ENCODE peak calls at places on chromosomes 12 and 14, in ten cellular contexts. One of them, this sample, is unnamed.

GRCh38 chr14:34227834-34228662 is 234.0 kb downstream of the SPTSSA start:
- DNase-seq in Panc1: peak; percentile 28
- DNase-seq in naive thymus-derived CD4-positive, alpha-beta T cell: peak; percentile 12
- DNase-seq in mucosa of descending colon: peak; percentile 57
- DNase-seq in mesenchymal stem cell: peak; percentile 63
- DNase-seq in skeletal muscle cell: no peak
- DNase-seq in fibroblast of mammary gland: peak; percentile 69
- DNase-seq in fibroblast of the aortic adventitia: peak; percentile 57
- DNase-seq in Karpas-422: peak; percentile 87
- DNase-seq in H7: peak; percentile 80
- DNase-seq in this sample: peak; percentile 12

GRCh38 chr14:58298477-58298879 is at the start of gene ARID4A:
- DNase-seq in Panc1: no peak
- DNase-seq in naive thymus-derived CD4-positive, alpha-beta T cell: no peak
- DNase-seq in mucosa of descending colon: peak; percentile 91
- DNase-seq in mesenchymal stem cell: no peak
- DNase-seq in skeletal muscle cell: no peak
- DNase-seq in fibroblast of mammary gland: no peak
- DNase-seq in fibroblast of the aortic adventitia: no peak
- DNase-seq in Karpas-422: no peak
- DNase-seq in H7: no peak
- DNase-seq in this sample: no peak

GRCh38 chr12:81330480-81330879 is 252.6 kb downstream of the ACSS3 start:
- DNase-seq in Panc1: no peak
- DNase-seq in naive thymus-derived CD4-positive, alpha-beta T cell: no peak
- DNase-seq in mucosa of descending colon: no peak
- DNase-seq in mesenchymal stem cell: no peak
- DNase-seq in skeletal muscle cell: no peak
- DNase-seq in fibroblast of mammary gland: peak; percentile 6
- DNase-seq in fibroblast of the aortic adventitia: no peak
- DNase-seq in Karpas-422: peak; percentile 58
- DNase-seq in H7: no peak
- DNase-seq in this sample: no peak

GRCh38 chr12:68981536-68981935 is 48.6 kb upstream of the CPM start:
- DNase-seq in Panc1: no peak
- DNase-seq in naive thymus-derived CD4-positive, alpha-beta T cell: no peak
- DNase-seq in mucosa of descending colon: no peak
- DNase-seq in mesenchymal stem cell: no peak
- DNase-seq in skeletal muscle cell: peak; percentile 47
- DNase-seq in fibroblast of mammary gland: peak; percentile 83
- DNase-seq in fibroblast of the aortic adventitia: peak; percentile 60
- DNase-seq in Karpas-422: no peak
- DNase-seq in H7: no peak
- DNase-seq in this sample: no peak

GRCh38 chr12:89817501-89818226 is 109.0 kb upstream of the ATP2B1 start:
- DNase-seq in Panc1: no peak
- DNase-seq in naive thymus-derived CD4-positive, alpha-beta T cell: no peak
- DNase-seq in mucosa of descending colon: no peak
- DNase-seq in mesenchymal stem cell: peak; percentile 39
- DNase-seq in skeletal muscle cell: no peak
- DNase-seq in fibroblast of mammary gland: no peak
- DNase-seq in fibroblast of the aortic adventitia: no peak
- DNase-seq in Karpas-422: no peak
- DNase-seq in H7: peak; percentile 7
- DNase-seq in this sample: no peak

GRCh38 chr14:67749341-67750110 is 47.8 kb downstream of the RDH12 start:
- DNase-seq in Panc1: no peak
- DNase-seq in naive thymus-derived CD4-positive, alpha-beta T cell: no peak
- DNase-seq in mucosa of descending colon: no peak
- DNase-seq in mesenchymal stem cell: no peak
- DNase-seq in skeletal muscle cell: no peak
- DNase-seq in fibroblast of mammary gland: no peak
- DNase-seq in fibroblast of the aortic adventitia: peak; percentile 49
- DNase-seq in Karpas-422: no peak
- DNase-seq in H7: no peak
- DNase-seq in this sample: no peak

GRCh38 chr12:118346895-118347294 is 25.8 kb downstream of the TAOK3 start:
- DNase-seq in Panc1: no peak
- DNase-seq in naive thymus-derived CD4-positive, alpha-beta T cell: no peak
- DNase-seq in mucosa of descending colon: no peak
- DNase-seq in mesenchymal stem cell: no peak
- DNase-seq in skeletal muscle cell: no peak
- DNase-seq in fibroblast of mammary gland: no peak
- DNase-seq in fibroblast of the aortic adventitia: no peak
- DNase-seq in Karpas-422: peak; percentile 65
- DNase-seq in H7: no peak
- DNase-seq in this sample: no peak

GRCh38 chr12:106415134-106415533 is 57.6 kb downstream of the POLR3B start:
- DNase-seq in Panc1: no peak
- DNase-seq in naive thymus-derived CD4-positive, alpha-beta T cell: no peak
- DNase-seq in mucosa of descending colon: no peak
- DNase-seq in mesenchymal stem cell: peak; percentile 71
- DNase-seq in skeletal muscle cell: peak; percentile 27
- DNase-seq in fibroblast of mammary gland: peak; percentile 46
- DNase-seq in fibroblast of the aortic adventitia: peak; percentile 39
- DNase-seq in Karpas-422: no peak
- DNase-seq in H7: no peak
- DNase-seq in this sample: no peak

GRCh38 chr12:79547735-79548347 is 142.9 kb downstream of the PAWR start:
- DNase-seq in Panc1: peak; percentile 80
- DNase-seq in naive thymus-derived CD4-positive, alpha-beta T cell: peak; percentile 7
- DNase-seq in mucosa of descending colon: no peak
- DNase-seq in mesenchymal stem cell: peak; percentile 92
- DNase-seq in skeletal muscle cell: no peak
- DNase-seq in fibroblast of mammary gland: peak; percentile 74
- DNase-seq in fibroblast of the aortic adventitia: peak; percentile 81
- DNase-seq in Karpas-422: peak; percentile 71
- DNase-seq in H7: no peak
- DNase-seq in this sample: peak; percentile 15

GRCh38 chr12:78229491-78230209 is 399.0 kb downstream of the NAV3 start:
- DNase-seq in Panc1: peak; percentile 30
- DNase-seq in naive thymus-derived CD4-positive, alpha-beta T cell: no peak
- DNase-seq in mucosa of descending colon: no peak
- DNase-seq in mesenchymal stem cell: peak; percentile 55
- DNase-seq in skeletal muscle cell: peak; percentile 12
- DNase-seq in fibroblast of mammary gland: peak; percentile 69
- DNase-seq in fibroblast of the aortic adventitia: peak; percentile 53
- DNase-seq in Karpas-422: peak; percentile 85
- DNase-seq in H7: peak; percentile 2
- DNase-seq in this sample: peak; percentile 68

GRCh38 chr12:33006106-33006505 is 109.5 kb upstream of the PKP2 start:
- DNase-seq in Panc1: no peak
- DNase-seq in naive thymus-derived CD4-positive, alpha-beta T cell: no peak
- DNase-seq in mucosa of descending colon: no peak
- DNase-seq in mesenchymal stem cell: no peak
- DNase-seq in skeletal muscle cell: no peak
- DNase-seq in fibroblast of mammary gland: no peak
- DNase-seq in fibroblast of the aortic adventitia: no peak
- DNase-seq in Karpas-422: no peak
- DNase-seq in H7: no peak
- DNase-seq in this sample: no peak

GRCh38 chr14:41830679-41831078 is 224.0 kb downstream of the LRFN5 start:
- DNase-seq in Panc1: no peak
- DNase-seq in naive thymus-derived CD4-positive, alpha-beta T cell: no peak
- DNase-seq in mucosa of descending colon: no peak
- DNase-seq in mesenchymal stem cell: peak; percentile 83
- DNase-seq in skeletal muscle cell: peak; percentile 62
- DNase-seq in fibroblast of mammary gland: peak; percentile 63
- DNase-seq in fibroblast of the aortic adventitia: peak; percentile 87
- DNase-seq in Karpas-422: peak; percentile 48
- DNase-seq in H7: no peak
- DNase-seq in this sample: no peak

GRCh38 chr14:71695603-71696350 is 236.5 kb upstream of the RGS6 start:
- DNase-seq in Panc1: no peak
- DNase-seq in naive thymus-derived CD4-positive, alpha-beta T cell: no peak
- DNase-seq in mucosa of descending colon: no peak
- DNase-seq in mesenchymal stem cell: no peak
- DNase-seq in skeletal muscle cell: no peak
- DNase-seq in fibroblast of mammary gland: no peak
- DNase-seq in fibroblast of the aortic adventitia: no peak
- DNase-seq in Karpas-422: no peak
- DNase-seq in H7: no peak
- DNase-seq in this sample: no peak

GRCh38 chr12:124456133-124456651 is 111.2 kb downstream of the NCOR2 start:
- DNase-seq in Panc1: no peak
- DNase-seq in naive thymus-derived CD4-positive, alpha-beta T cell: no peak
- DNase-seq in mucosa of descending colon: peak; percentile 50
- DNase-seq in mesenchymal stem cell: no peak
- DNase-seq in skeletal muscle cell: no peak
- DNase-seq in fibroblast of mammary gland: no peak
- DNase-seq in fibroblast of the aortic adventitia: no peak
- DNase-seq in Karpas-422: no peak
- DNase-seq in H7: no peak
- DNase-seq in this sample: no peak

GRCh38 chr12:124453419-124454351 is 113.7 kb downstream of the NCOR2 start:
- DNase-seq in Panc1: peak; percentile 46
- DNase-seq in naive thymus-derived CD4-positive, alpha-beta T cell: peak; percentile 61
- DNase-seq in mucosa of descending colon: peak; percentile 89
- DNase-seq in mesenchymal stem cell: peak; percentile 91
- DNase-seq in skeletal muscle cell: no peak
- DNase-seq in fibroblast of mammary gland: peak; percentile 52
- DNase-seq in fibroblast of the aortic adventitia: peak; percentile 51
- DNase-seq in Karpas-422: peak; percentile 69
- DNase-seq in H7: peak; percentile 75
- DNase-seq in this sample: peak; percentile 56

GRCh38 chr12:124455336-124455735 is 112.1 kb downstream of the NCOR2 start:
- DNase-seq in Panc1: no peak
- DNase-seq in naive thymus-derived CD4-positive, alpha-beta T cell: no peak
- DNase-seq in mucosa of descending colon: peak; percentile 49
- DNase-seq in mesenchymal stem cell: no peak
- DNase-seq in skeletal muscle cell: no peak
- DNase-seq in fibroblast of mammary gland: no peak
- DNase-seq in fibroblast of the aortic adventitia: no peak
- DNase-seq in Karpas-422: no peak
- DNase-seq in H7: no peak
- DNase-seq in this sample: no peak

GRCh38 chr12:124454352-124454725 is 113.1 kb downstream of the NCOR2 start:
- DNase-seq in Panc1: no peak
- DNase-seq in naive thymus-derived CD4-positive, alpha-beta T cell: no peak
- DNase-seq in mucosa of descending colon: peak; percentile 49
- DNase-seq in mesenchymal stem cell: no peak
- DNase-seq in skeletal muscle cell: no peak
- DNase-seq in fibroblast of mammary gland: no peak
- DNase-seq in fibroblast of the aortic adventitia: no peak
- DNase-seq in Karpas-422: no peak
- DNase-seq in H7: no peak
- DNase-seq in this sample: no peak

GRCh38 chr12:124454735-124455134 is 112.7 kb downstream of the NCOR2 start:
- DNase-seq in Panc1: no peak
- DNase-seq in naive thymus-derived CD4-positive, alpha-beta T cell: no peak
- DNase-seq in mucosa of descending colon: no peak
- DNase-seq in mesenchymal stem cell: peak; percentile 85
- DNase-seq in skeletal muscle cell: no peak
- DNase-seq in fibroblast of mammary gland: peak; percentile 75
- DNase-seq in fibroblast of the aortic adventitia: peak; percentile 25
- DNase-seq in Karpas-422: no peak
- DNase-seq in H7: no peak
- DNase-seq in this sample: no peak
- H3K4me3 ChIP-seq in Panc1: no peak overlapping the region
- H3K4me3 ChIP-seq in naive thymus-derived CD4-positive, alpha-beta T cell: no peak overlapping the region
- H3K4me3 ChIP-seq in mucosa of descending colon: no peak overlapping the region
- H3K4me3 ChIP-seq in mesenchymal stem cell: no peak overlapping the region
- H3K4me3 ChIP-seq in skeletal muscle cell: no peak overlapping the region
- H3K4me3 ChIP-seq in fibroblast of mammary gland: no peak overlapping the region
- H3K4me3 ChIP-seq in fibroblast of the aortic adventitia: no peak overlapping the region
- H3K4me3 ChIP-seq in Karpas-422: no peak overlapping the region
- H3K4me3 ChIP-seq in H7: no peak overlapping the region
- H3K4me3 ChIP-seq in this sample: no peak overlapping the region

GRCh38 chr12:53078425-53079225 is 565 bp downstream of the SPRYD3 start:
- DNase-seq in Panc1: no peak
- DNase-seq in naive thymus-derived CD4-positive, alpha-beta T cell: peak; percentile 62
- DNase-seq in mucosa of descending colon: no peak
- DNase-seq in mesenchymal stem cell: peak; percentile 50
- DNase-seq in skeletal muscle cell: no peak
- DNase-seq in fibroblast of mammary gland: peak; percentile 50
- DNase-seq in fibroblast of the aortic adventitia: peak; percentile 46
- DNase-seq in Karpas-422: peak; percentile 91
- DNase-seq in H7: no peak
- DNase-seq in this sample: peak; percentile 34
- H3K4me3 ChIP-seq in Panc1: peak overlapping the region; percentile 67
- H3K4me3 ChIP-seq in naive thymus-derived CD4-positive, alpha-beta T cell: peak overlapping the region; percentile 95
- H3K4me3 ChIP-seq in mucosa of descending colon: peak overlapping the region; percentile 20
- H3K4me3 ChIP-seq in mesenchymal stem cell: peak overlapping the region; percentile 68
- H3K4me3 ChIP-seq in skeletal muscle cell: peak overlapping the region; percentile 66
- H3K4me3 ChIP-seq in fibroblast of mammary gland: peak overlapping the region; percentile 65
- H3K4me3 ChIP-seq in fibroblast of the aortic adventitia: peak overlapping the region; percentile 78
- H3K4me3 ChIP-seq in Karpas-422: peak overlapping the region; percentile 82
- H3K4me3 ChIP-seq in H7: peak overlapping the region; percentile 73
- H3K4me3 ChIP-seq in this sample: peak overlapping the region; percentile 77

DNA sequence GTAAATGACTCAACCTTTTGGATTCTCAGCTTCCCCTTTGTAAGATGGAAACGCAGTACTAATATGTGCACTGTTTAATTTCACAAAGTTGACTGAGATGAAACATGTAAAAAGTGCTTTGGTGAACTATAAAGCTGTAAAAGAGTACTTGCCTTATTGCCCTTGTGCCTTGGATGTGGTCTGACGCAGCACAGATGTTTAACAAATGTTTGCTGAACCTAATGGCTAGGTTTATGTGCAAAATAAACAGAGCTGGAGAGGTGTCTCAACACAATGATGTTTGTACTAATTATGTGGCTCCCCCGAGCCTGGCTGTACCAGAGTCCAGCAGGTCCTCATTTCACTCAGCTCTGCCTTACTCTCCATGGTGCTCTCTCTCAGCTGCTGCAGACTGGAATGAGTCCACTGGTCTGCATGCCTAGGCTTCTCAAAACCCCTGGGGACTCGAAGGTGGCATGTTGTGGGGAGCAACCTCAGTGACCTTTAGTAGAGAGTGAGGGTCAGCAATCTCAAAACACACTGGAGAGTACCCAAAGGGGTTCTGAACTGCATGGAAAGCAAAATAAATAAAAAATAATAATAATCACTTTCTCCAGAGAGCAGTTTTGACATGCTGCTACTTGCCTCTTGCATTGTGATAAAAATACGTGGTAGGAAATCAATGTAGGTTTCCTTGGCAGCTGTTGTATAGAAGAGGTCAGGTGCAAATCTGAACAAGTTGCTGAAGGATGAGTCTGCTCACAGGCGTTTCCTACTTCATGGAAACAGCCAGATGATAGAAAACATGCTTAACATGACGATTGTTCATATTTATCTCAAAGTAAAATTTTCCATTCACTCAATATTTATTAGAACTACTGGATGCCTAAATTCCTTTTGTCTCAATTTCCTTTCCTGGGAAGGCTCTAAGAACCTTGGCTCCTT is 8.5 kb upstream of the AMIGO2 start:
- DNase-seq in Panc1: no peak
- DNase-seq in naive thymus-derived CD4-positive, alpha-beta T cell: no peak
- DNase-seq in mucosa of descending colon: no peak
- DNase-seq in mesenchymal stem cell: peak; percentile 50
- DNase-seq in skeletal muscle cell: no peak
- DNase-seq in fibroblast of mammary gland: no peak
- DNase-seq in fibroblast of the aortic adventitia: peak; percentile 70
- DNase-seq in Karpas-422: no peak
- DNase-seq in H7: no peak
- DNase-seq in this sample: peak; percentile 41
- H3K4me3 ChIP-seq in Panc1: no peak overlapping the region
- H3K4me3 ChIP-seq in naive thymus-derived CD4-positive, alpha-beta T cell: no peak overlapping the region
- H3K4me3 ChIP-seq in mucosa of descending colon: no peak overlapping the region
- H3K4me3 ChIP-seq in mesenchymal stem cell: no peak overlapping the region
- H3K4me3 ChIP-seq in skeletal muscle cell: no peak overlapping the region
- H3K4me3 ChIP-seq in fibroblast of mammary gland: no peak overlapping the region
- H3K4me3 ChIP-seq in fibroblast of the aortic adventitia: no peak overlapping the region
- H3K4me3 ChIP-seq in Karpas-422: no peak overlapping the region
- H3K4me3 ChIP-seq in H7: no peak overlapping the region
- H3K4me3 ChIP-seq in this sample: no peak overlapping the region

GRCh38 chr12:75455839-75456238 is 24.7 kb upstream of the GLIPR1 start:
- DNase-seq in Panc1: no peak
- DNase-seq in naive thymus-derived CD4-positive, alpha-beta T cell: no peak
- DNase-seq in mucosa of descending colon: no peak
- DNase-seq in mesenchymal stem cell: no peak
- DNase-seq in skeletal muscle cell: no peak
- DNase-seq in fibroblast of mammary gland: no peak
- DNase-seq in fibroblast of the aortic adventitia: no peak
- DNase-seq in Karpas-422: no peak
- DNase-seq in H7: no peak
- DNase-seq in this sample: no peak
- H3K4me3 ChIP-seq in Panc1: no peak overlapping the region
- H3K4me3 ChIP-seq in naive thymus-derived CD4-positive, alpha-beta T cell: no peak overlapping the region
- H3K4me3 ChIP-seq in mucosa of descending colon: no peak overlapping the region
- H3K4me3 ChIP-seq in mesenchymal stem cell: no peak overlapping the region
- H3K4me3 ChIP-seq in skeletal muscle cell: no peak overlapping the region
- H3K4me3 ChIP-seq in fibroblast of mammary gland: no peak overlapping the region
- H3K4me3 ChIP-seq in fibroblast of the aortic adventitia: no peak overlapping the region
- H3K4me3 ChIP-seq in Karpas-422: no peak overlapping the region
- H3K4me3 ChIP-seq in H7: no peak overlapping the region
- H3K4me3 ChIP-seq in this sample: no peak overlapping the region